ENCODE peak calls at places on chromosomes 1 and 21, in nine cellular contexts. T, Q, B, Y, G, P, U, D and I are unnamed samples.

GRCh38 chr1:58812926-58813325 is 29.1 kb upstream of the JUN start:
- DNase-seq in G (no peak), D (peak), B (no peak), P (no peak), Y (no peak), U (no peak), Q (no peak), T (no peak), I (no peak)

GRCh38 chr21:44424608-44425306 is 30.6 kb upstream of the LRRC3 start:
- DNase-seq in Q (no peak), P (no peak), Y (no peak), B (peak), T (no peak), G (no peak), D (no peak), U (peak), I (no peak)

GRCh38 chr1:118186026-118186425 is 998 bp upstream of the SPAG17 start:
- DNase-seq in Q (no peak), Y (no peak), U (no peak), T (no peak), G (no peak), P (no peak), B (no peak), D (no peak), I (no peak)

GRCh38 chr21:43318368-43318767 is 108.6 kb downstream of the SIK1 start:
- DNase-seq in Q (no peak), P (no peak), Y (no peak), U (no peak), T (no peak), D (no peak), G (no peak), B (no peak), I (no peak)

GRCh38 chr21:28908351-28908750 is 84.3 kb downstream of the LTN1 start:
- DNase-seq in D (no peak), T (no peak), G (no peak), Q (no peak), U (no peak), B (no peak), P (no peak), Y (no peak), I (peak)

GRCh38 chr1:78415165-78415564 is 75.6 kb upstream of the PTGFR start:
- DNase-seq in P (no peak), Y (no peak), Q (no peak), D (no peak), G (no peak), U (no peak), T (no peak), B (no peak), I (no peak)

GRCh38 chr1:219518168-219518905 is 94.6 kb downstream of the ZC3H11B start:
- DNase-seq in B (no peak), G (no peak), P (no peak), U (no peak), D (no peak), Q (no peak), Y (no peak), T (no peak), I (peak)

GRCh38 chr1:151399890-151400235 is 490 bp downstream of the PSMB4 start:
- DNase-seq in P (peak), B (no peak), U (no peak), D (no peak), G (no peak), T (no peak), Y (peak), Q (no peak), I (peak)

GRCh38 chr1:235018161-235018560 is 110.5 kb downstream of the TOMM20 start:
- DNase-seq in Y (peak), B (peak), T (no peak), P (no peak), G (no peak), D (no peak), U (no peak), Q (no peak), I (peak)

GRCh38 chr1:154911691-154912550 is 24.6 kb downstream of the PMVK start:
- DNase-seq in G (no peak), P (no peak), Q (no peak), Y (no peak), B (no peak), D (no peak), T (peak), U (no peak), I (no peak)

GRCh38 chr1:43870306-43870705 is 63.3 kb upstream of the ARTN start:
- DNase-seq in P (no peak), U (no peak), D (no peak), T (no peak), Q (no peak), Y (no peak), B (no peak), G (no peak), I (no peak)

GRCh38 chr1:84722794-84723193 is 32.5 kb upstream of the SSX2IP start:
- DNase-seq in T (no peak), Q (no peak), D (no peak), B (no peak), G (no peak), U (no peak), P (no peak), Y (no peak), I (no peak)

GRCh38 chr21:39078322-39079065 is 104.8 kb downstream of the PSMG1 start:
- DNase-seq in U (no peak), B (no peak), T (no peak), G (no peak), D (no peak), P (no peak), Q (no peak), Y (no peak), I (no peak)

GRCh38 chr1:150281221-150281757 is 1.1 kb upstream of the CIART start:
- DNase-seq in P (peak), B (no peak), T (peak), G (peak), U (peak), Q (peak), D (peak), Y (peak), I (peak)